ENCODE peak calls at places on chromosomes 7 and 10, in eight cellular contexts. N, M, G, I, V, T, P and Z are unnamed samples. For H3K4me1, the result is how much of the 10 kb centered on the place peaks cover.

GRCh38 chr10:91885362-91886079 is 23.8 kb downstream of the FGFBP3 start:
- DNase-seq in N (no peak), M (no peak), G (no peak), I (no peak), V (no peak), T (no peak), P (no peak), Z (no peak)

GRCh38 chr7:152909683-152910544 is 150.4 kb downstream of the ACTR3B start:
- DNase-seq in N (no peak), M (no peak), G (no peak), I (no peak), V (no peak), T (no peak), P (no peak), Z (no peak)

GRCh38 chr10:112966191-112966855 is 16.3 kb downstream of the TCF7L2 start:
- DNase-seq in N (no peak), M (no peak), G (no peak), I (no peak), V (no peak), T (no peak), P (no peak), Z (no peak)

GRCh38 chr7:27213150-27213903 is 13.4 kb upstream of the HOXA13 start:
- DNase-seq in N (peak), M (no peak), G (no peak), I (no peak), V (no peak), T (no peak), P (no peak), Z (no peak)

GRCh38 chr7:27101906-27102577 is 441 bp downstream of the HOXA2 start:
- DNase-seq in N (peak), M (no peak), G (no peak), I (no peak), V (no peak), T (peak), P (no peak), Z (peak)

GRCh38 chr10:61760943-61761824 is 98.5 kb downstream of the CABCOCO1 start:
- DNase-seq in N (no peak), M (no peak), G (peak), I (no peak), V (peak), T (peak), P (no peak), Z (peak)

GRCh38 chr10:124708922-124709520 is 35.2 kb downstream of the FAM53B start:
- DNase-seq in N (peak), M (no peak), G (no peak), I (no peak), V (no peak), T (no peak), P (no peak), Z (no peak)

GRCh38 chr10:116594525-116595035 is 3.8 kb downstream of the PNLIPRP1 start:
- DNase-seq in N (no peak), M (no peak), G (no peak), I (no peak), V (no peak), T (no peak), P (no peak), Z (no peak)

GRCh38 chr7:100895956-100896742 is 461 bp upstream of the ACHE start:
- DNase-seq in N (peak), M (peak), G (no peak), I (no peak), V (peak), T (no peak), P (no peak), Z (no peak)

GRCh38 chr10:33808475-33808874 is 474.0 kb upstream of the NRP1 start:
- DNase-seq in N (no peak), M (no peak), G (no peak), I (no peak), V (no peak), T (peak), P (no peak), Z (no peak)

GRCh38 chr10:52312999-52313349 is 1.1 kb upstream of the DKK1 start:
- DNase-seq in N (no peak), M (no peak), G (peak), I (peak), V (no peak), T (peak), P (no peak), Z (no peak)

GRCh38 chr7:36185732-36186131 is 32.7 kb downstream of the EEPD1 start:
- DNase-seq in N (no peak), M (no peak), G (peak), I (no peak), V (no peak), T (no peak), P (no peak), Z (no peak)

GRCh38 chr10:60172363-60172990 is 217.2 kb downstream of the ANK3 start:
- DNase-seq in N (no peak), M (no peak), G (no peak), I (no peak), V (no peak), T (no peak), P (no peak), Z (no peak)

GRCh38 chr10:30751678-30752331 is 122.3 kb upstream of the LYZL2 start:
- DNase-seq in N (peak), M (peak), G (peak), I (peak), V (peak), T (peak), P (no peak), Z (peak)

GRCh38 chr10:623039-623438 is 66.4 kb downstream of the DIP2C start:
- DNase-seq in N (no peak), M (no peak), G (no peak), I (no peak), V (no peak), T (no peak), P (no peak), Z (no peak)

GRCh38 chr10:620971-621370 is 68.5 kb downstream of the DIP2C start:
- DNase-seq in N (no peak), M (no peak), G (no peak), I (no peak), V (no peak), T (no peak), P (no peak), Z (no peak)

GRCh38 chr10:623477-624311 is 65.8 kb downstream of the DIP2C start:
- DNase-seq in N (no peak), M (no peak), G (no peak), I (no peak), V (no peak), T (peak), P (no peak), Z (no peak)

GRCh38 chr10:621500-621899 is 68.0 kb downstream of the DIP2C start:
- DNase-seq in N (no peak), M (no peak), G (no peak), I (no peak), V (no peak), T (no peak), P (no peak), Z (no peak)

GRCh38 chr10:621981-622740 is 67.3 kb downstream of the DIP2C start:
- DNase-seq in N (no peak), M (no peak), G (no peak), I (no peak), V (no peak), T (no peak), P (no peak), Z (no peak)
- H3K4me1 ChIP-seq in N (under half), M (under half), G (under half), I (under half), V (half or more), T (under half), P (under half), Z (under half)

GRCh38 chr10:55233090-55233489 is 432.1 kb upstream of the PCDH15 start:
- DNase-seq in N (no peak), M (no peak), G (no peak), I (no peak), V (no peak), T (no peak), P (no peak), Z (no peak)

GRCh38 chr10:55237462-55237861 is 436.4 kb upstream of the PCDH15 start:
- DNase-seq in N (no peak), M (no peak), G (no peak), I (no peak), V (no peak), T (no peak), P (no peak), Z (no peak)

GRCh38 chr10:55232553-55232952 is 431.5 kb upstream of the PCDH15 start:
- DNase-seq in N (no peak), M (no peak), G (no peak), I (no peak), V (no peak), T (no peak), P (no peak), Z (no peak)

DNA sequence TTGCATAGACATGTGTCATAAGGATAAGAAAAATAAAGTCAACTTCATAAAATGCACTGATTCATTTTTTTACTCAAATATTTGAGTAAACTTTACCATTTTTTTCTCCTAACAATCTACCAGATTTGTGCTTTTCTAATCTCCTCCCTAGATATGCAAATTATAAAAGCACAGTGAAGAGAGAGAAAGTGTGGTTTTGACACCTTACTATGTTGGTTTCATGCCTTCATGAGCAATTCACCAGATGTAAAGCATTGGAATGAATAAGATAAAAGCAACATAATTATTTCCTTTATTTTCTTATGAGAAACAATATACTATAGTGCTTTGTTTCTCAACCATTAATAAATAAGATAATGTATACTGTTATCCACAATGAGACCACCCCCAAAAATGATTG is 432.5 kb upstream of the PCDH15 start:
- DNase-seq in N (no peak), M (no peak), G (no peak), I (no peak), V (no peak), T (no peak), P (no peak), Z (no peak)
- H3K4me3 ChIP-seq in N (no peak), M (no peak), G (no peak), I (no peak), V (peak), T (no peak), P (no peak), Z (no peak)

GRCh38 chr7:132109768-132110167 is 466.5 kb downstream of the PLXNA4 start:
- DNase-seq in N (no peak), M (no peak), G (no peak), I (no peak), V (no peak), T (no peak), P (no peak), Z (no peak)
- H3K27ac ChIP-seq in N (no peak), M (no peak), G (no peak), I (no peak), V (no peak), T (no peak), P (no peak), Z (no peak)

GRCh38 chr10:44395396-44395795 is 10.5 kb upstream of the CXCL12 start:
- DNase-seq in N (no peak), M (no peak), G (no peak), I (no peak), V (peak), T (no peak), P (no peak), Z (no peak)
- H3K4me1 ChIP-seq in N (under half), M (under half), G (under half), I (under half), V (under half), T (under half), P (under half), Z (under half)

DNA sequence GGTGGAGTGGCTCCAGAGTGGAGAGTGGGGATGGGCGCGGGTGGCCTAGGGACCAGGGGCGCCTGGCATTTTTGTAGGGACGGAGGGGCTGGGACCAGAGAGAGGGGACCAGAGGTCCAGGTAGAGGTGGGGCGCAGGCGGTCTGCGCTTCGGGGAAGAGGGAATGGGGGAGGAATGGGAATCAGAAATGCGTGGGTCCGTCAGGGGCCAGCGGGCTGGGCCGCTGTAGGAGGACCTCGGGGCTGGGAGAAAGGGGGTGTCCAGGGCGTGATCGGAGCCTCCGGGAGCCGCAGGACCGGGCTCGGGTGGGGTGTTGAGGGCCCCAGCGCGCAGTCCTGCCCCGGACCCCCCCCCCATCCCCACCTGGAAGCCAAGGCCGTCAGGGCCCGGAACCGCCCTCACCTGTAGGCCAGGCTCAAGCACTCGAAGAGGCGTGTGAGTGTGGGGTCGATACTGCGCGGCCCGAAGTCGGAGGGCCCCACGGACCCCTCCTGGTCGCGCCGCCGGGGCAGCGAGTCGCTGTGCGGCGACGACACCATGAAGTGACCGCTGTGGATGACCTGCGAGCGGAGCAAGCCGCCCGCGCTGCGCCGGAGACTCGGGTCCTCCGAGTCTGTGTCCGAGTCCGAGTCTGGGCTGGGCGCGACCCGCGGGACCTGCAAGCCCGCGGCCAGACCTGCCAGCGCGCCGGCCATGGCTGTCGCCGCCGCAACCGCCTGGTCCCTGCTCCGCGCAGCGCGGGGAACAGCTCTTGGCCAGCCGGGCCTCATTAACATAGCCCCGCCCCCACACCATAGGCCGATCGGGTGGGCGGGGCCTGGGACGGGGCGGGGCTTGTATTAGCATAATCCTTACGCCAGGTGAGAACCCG is at the start of gene MLXIPL:
- DNase-seq in N (peak), M (peak), G (peak), I (peak), V (peak), T (peak), P (no peak), Z (peak)
- H3K4me3 ChIP-seq in N (peak), M (peak), G (peak), I (peak), V (peak), T (peak), P (peak), Z (peak)

DNA sequence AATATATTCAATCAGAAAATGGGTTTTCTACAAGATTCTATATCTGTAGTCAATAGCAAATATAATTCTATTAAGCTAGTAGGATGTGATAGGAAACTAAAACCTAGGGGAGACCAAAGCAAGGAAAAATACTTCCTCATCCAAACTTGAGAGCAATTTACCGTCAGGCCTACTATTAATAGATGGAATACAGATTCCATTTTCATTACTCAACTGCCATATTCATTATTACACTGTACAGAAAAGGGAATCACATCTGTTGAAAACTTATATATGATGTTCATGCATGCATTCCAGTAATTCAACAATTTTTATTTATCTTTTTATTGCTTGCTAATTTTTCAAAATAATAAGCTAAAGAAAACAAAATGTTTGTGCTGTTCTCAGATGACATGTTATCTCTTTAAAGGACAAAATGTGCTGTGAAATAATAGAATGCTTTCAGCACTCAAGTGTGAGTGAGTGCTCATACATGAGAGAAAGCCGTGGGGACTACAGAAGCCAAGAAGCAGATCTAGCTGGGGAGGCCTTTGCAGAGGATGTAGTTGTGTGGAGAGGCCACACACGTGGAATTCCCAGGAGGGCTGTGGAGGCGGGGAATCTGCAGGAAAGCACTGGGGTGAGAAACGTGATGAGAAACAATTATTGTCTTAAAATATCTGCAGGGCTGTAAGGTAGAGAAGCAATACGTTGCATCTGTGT is 110.0 kb downstream of the EGFR start:
- DNase-seq in N (no peak), M (no peak), G (peak), I (no peak), V (no peak), T (peak), P (no peak), Z (peak)
- H3K27ac ChIP-seq in N (no peak), M (no peak), G (no peak), I (peak), V (peak), T (peak), P (peak), Z (peak)

GRCh38 chr10:82572686-82573226 is 697.8 kb downstream of the NRG3 start:
- DNase-seq in N (no peak), M (no peak), G (no peak), I (no peak), V (no peak), T (no peak), P (no peak), Z (no peak)

GRCh38 chr10:82576093-82576492 is 701.1 kb downstream of the NRG3 start:
- DNase-seq in N (no peak), M (no peak), G (no peak), I (no peak), V (no peak), T (no peak), P (no peak), Z (no peak)

DNA sequence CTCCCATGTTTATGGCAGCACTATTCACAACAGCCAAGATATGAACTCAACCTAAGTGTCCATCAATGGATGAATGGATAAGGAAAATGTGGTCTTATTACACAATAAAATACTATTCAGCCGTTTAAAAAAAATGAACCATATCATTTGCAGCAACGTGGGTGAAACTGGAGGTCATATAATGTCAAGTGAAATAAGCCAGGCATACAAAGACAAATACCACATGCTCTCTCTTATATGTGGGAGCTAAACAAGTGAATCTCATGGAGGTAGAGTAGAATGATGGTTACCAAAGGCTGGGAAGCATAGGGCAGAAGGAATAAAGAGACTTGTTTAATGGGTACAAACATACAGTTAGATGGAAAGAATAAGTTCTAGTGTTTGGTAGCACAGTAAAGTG is 699.1 kb downstream of the NRG3 start:
- DNase-seq in N (no peak), M (no peak), G (no peak), I (no peak), V (no peak), T (no peak), P (no peak), Z (no peak)
- H3K4me1 ChIP-seq in N (under half), M (under half), G (under half), I (under half), V (under half), T (under half), P (under half), Z (under half)

DNA sequence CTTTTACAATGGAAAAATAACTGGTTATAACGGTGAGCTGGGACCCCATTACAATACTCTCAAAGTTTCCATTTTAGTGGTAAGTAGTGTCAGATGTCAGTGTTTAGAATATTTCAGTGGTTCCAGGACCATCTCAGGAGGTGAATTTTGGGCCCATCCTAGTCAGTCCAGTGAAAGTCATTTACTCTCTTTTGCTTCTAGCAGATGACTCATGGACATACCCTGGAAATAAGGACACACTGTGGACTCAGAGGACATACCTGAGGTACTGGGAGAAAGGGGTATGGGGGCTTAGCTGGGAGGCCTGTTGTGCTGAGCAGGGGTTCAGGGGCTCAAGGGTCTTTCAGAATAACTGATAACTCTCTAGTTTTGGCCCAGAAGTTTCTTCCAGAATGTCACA is 618 bp upstream of the GIMAP4 start:
- DNase-seq in N (no peak), M (no peak), G (no peak), I (no peak), V (no peak), T (no peak), P (no peak), Z (no peak)
- H3K4me3 ChIP-seq in N (no peak), M (peak), G (no peak), I (no peak), V (no peak), T (no peak), P (no peak), Z (no peak)

GRCh38 chr7:101899616-101900015 is 82.2 kb downstream of the CUX1 start:
- DNase-seq in N (no peak), M (no peak), G (no peak), I (no peak), V (no peak), T (no peak), P (no peak), Z (no peak)
- H3K27ac ChIP-seq in N (no peak), M (no peak), G (no peak), I (no peak), V (peak), T (peak), P (no peak), Z (no peak)